ENCODE peak calls at places on chromosomes 1 and 21, in ten cellular contexts. H is sigmoid colon, M is fibroblast of lung, Z is ovary, X is fibroblast of villous mesenchyme, W is upper lobe of right lung, J is astrocyte of the cerebellum, F is left ventricle myocardium inferior, G is BJ, T is heart right ventricle. P is an unnamed sample.

GRCh38 chr1:151825811-151826660 is 5.6 kb downstream of the RORC start:
- DNase-seq in H (no peak), M (no peak), Z (peak), X (no peak), W (no peak), J (no peak), F (no peak), G (no peak), T (no peak), P (no peak)

GRCh38 chr1:157272264-157272663 is 134.1 kb upstream of the ETV3 start:
- DNase-seq in H (no peak), M (no peak), Z (no peak), X (no peak), W (no peak), J (no peak), F (no peak), G (no peak), T (no peak), P (no peak)

GRCh38 chr1:208525417-208525816 is 281.2 kb upstream of the PLXNA2 start:
- DNase-seq in H (no peak), M (no peak), Z (no peak), X (no peak), W (no peak), J (no peak), F (no peak), G (no peak), T (no peak), P (no peak)

GRCh38 chr1:34705077-34705476 is 49.8 kb upstream of the GJB5 start:
- DNase-seq in H (no peak), M (no peak), Z (no peak), X (no peak), W (no peak), J (no peak), F (no peak), G (no peak), T (no peak), P (no peak)

GRCh38 chr1:243475966-243476365 is 220.1 kb downstream of the SDCCAG8 start:
- DNase-seq in H (no peak), M (peak), Z (no peak), X (peak), W (no peak), J (peak), F (no peak), G (no peak), T (no peak), P (no peak)

GRCh38 chr1:85544689-85545203 is 35.8 kb upstream of the CCN1 start:
- DNase-seq in H (no peak), M (peak), Z (no peak), X (peak), W (no peak), J (no peak), F (no peak), G (peak), T (no peak), P (no peak)

GRCh38 chr1:85015826-85016225 is 18.9 kb upstream of the MCOLN2 start:
- DNase-seq in H (no peak), M (no peak), Z (no peak), X (no peak), W (no peak), J (no peak), F (no peak), G (no peak), T (no peak), P (no peak)

GRCh38 chr1:199959033-199959774 is 68.3 kb upstream of the NR5A2 start:
- DNase-seq in H (no peak), M (no peak), Z (no peak), X (peak), W (no peak), J (no peak), F (no peak), G (no peak), T (no peak), P (no peak)

GRCh38 chr1:41766546-41766945 is 152.2 kb downstream of the HIVEP3 start:
- DNase-seq in H (no peak), M (peak), Z (no peak), X (no peak), W (no peak), J (no peak), F (no peak), G (no peak), T (no peak), P (no peak)

GRCh38 chr1:196180847-196181593 is 427.2 kb downstream of the KCNT2 start:
- DNase-seq in H (no peak), M (peak), Z (no peak), X (peak), W (no peak), J (peak), F (no peak), G (peak), T (no peak), P (peak)

GRCh38 chr1:15756143-15757015 is 2.2 kb upstream of the FBLIM1 start:
- DNase-seq in H (no peak), M (no peak), Z (no peak), X (no peak), W (no peak), J (no peak), F (no peak), G (no peak), T (no peak), P (no peak)

GRCh38 chr1:181763736-181764135 is 280.4 kb downstream of the CACNA1E start:
- DNase-seq in H (no peak), M (no peak), Z (no peak), X (no peak), W (no peak), J (no peak), F (no peak), G (no peak), T (no peak), P (no peak)

GRCh38 chr1:172837816-172838680 is 179.1 kb downstream of the FASLG start:
- DNase-seq in H (no peak), M (peak), Z (no peak), X (peak), W (no peak), J (no peak), F (no peak), G (no peak), T (no peak), P (no peak)

GRCh38 chr1:76351655-76352054 is 277.1 kb downstream of the ST6GALNAC3 start:
- DNase-seq in H (no peak), M (no peak), Z (no peak), X (no peak), W (no peak), J (no peak), F (no peak), G (no peak), T (no peak), P (no peak)

GRCh38 chr1:50796277-50796676 is 163.8 kb downstream of the FAF1 start:
- DNase-seq in H (no peak), M (no peak), Z (no peak), X (no peak), W (no peak), J (no peak), F (no peak), G (no peak), T (no peak), P (no peak)

GRCh38 chr1:95067069-95067468 is 5.7 kb downstream of the ALG14 start:
- DNase-seq in H (no peak), M (no peak), Z (no peak), X (no peak), W (no peak), J (no peak), F (no peak), G (no peak), T (no peak), P (no peak)

GRCh38 chr1:64650411-64650810 is 94.5 kb upstream of the RAVER2 start:
- DNase-seq in H (no peak), M (peak), Z (no peak), X (peak), W (no peak), J (no peak), F (no peak), G (no peak), T (no peak), P (no peak)

GRCh38 chr1:26291433-26291832 is 11.5 kb downstream of the SH3BGRL3 start:
- DNase-seq in H (no peak), M (no peak), Z (no peak), X (no peak), W (no peak), J (no peak), F (no peak), G (no peak), T (no peak), P (no peak)

GRCh38 chr1:2539312-2539907 is 9.3 kb upstream of the HES5 start:
- DNase-seq in H (no peak), M (no peak), Z (no peak), X (no peak), W (no peak), J (no peak), F (no peak), G (no peak), T (no peak), P (no peak)

GRCh38 chr1:243930822-243931671 is 81.0 kb upstream of the AKT3 start:
- DNase-seq in H (no peak), M (peak), Z (no peak), X (no peak), W (no peak), J (no peak), F (no peak), G (no peak), T (no peak), P (no peak)

GRCh38 chr21:39340687-39341086 is 8.2 kb downstream of the HMGN1 start:
- DNase-seq in H (no peak), M (no peak), Z (no peak), X (no peak), W (no peak), J (no peak), F (no peak), G (no peak), T (no peak), P (no peak)

GRCh38 chr1:232875536-232875935 is 70.3 kb downstream of the MAP10 start:
- DNase-seq in H (no peak), M (no peak), Z (no peak), X (no peak), W (no peak), J (no peak), F (no peak), G (no peak), T (no peak), P (no peak)

GRCh38 chr1:69648486-69648885 is 80.8 kb downstream of the LRRC7 start:
- DNase-seq in H (no peak), M (no peak), Z (no peak), X (peak), W (no peak), J (peak), F (no peak), G (no peak), T (no peak), P (no peak)

GRCh38 chr1:54857741-54858665 is 29.0 kb downstream of the DHCR24 start:
- DNase-seq in H (peak), M (peak), Z (peak), X (peak), W (peak), J (peak), F (no peak), G (no peak), T (no peak), P (peak)

GRCh38 chr1:10900691-10901090 is 104.2 kb upstream of the CASZ1 start:
- DNase-seq in H (no peak), M (peak), Z (no peak), X (no peak), W (no peak), J (no peak), F (no peak), G (no peak), T (no peak), P (no peak)
- H3K4me3 ChIP-seq in H (no peak), M (no peak), Z (no peak), X (no peak), W (no peak), J (no peak), F (no peak), G (no peak), T (no peak), P (no peak)

GRCh38 chr1:18560692-18561091 is 70.0 kb upstream of the PAX7 start:
- DNase-seq in H (no peak), M (no peak), Z (no peak), X (no peak), W (no peak), J (no peak), F (no peak), G (no peak), T (no peak), P (no peak)
- TF ChIP-seq CTCF in H (no peak), M (no peak), Z (no peak), X (no peak), W (no peak), J (no peak), F (no peak), G (no peak), T (no peak), P (no peak)

DNA sequence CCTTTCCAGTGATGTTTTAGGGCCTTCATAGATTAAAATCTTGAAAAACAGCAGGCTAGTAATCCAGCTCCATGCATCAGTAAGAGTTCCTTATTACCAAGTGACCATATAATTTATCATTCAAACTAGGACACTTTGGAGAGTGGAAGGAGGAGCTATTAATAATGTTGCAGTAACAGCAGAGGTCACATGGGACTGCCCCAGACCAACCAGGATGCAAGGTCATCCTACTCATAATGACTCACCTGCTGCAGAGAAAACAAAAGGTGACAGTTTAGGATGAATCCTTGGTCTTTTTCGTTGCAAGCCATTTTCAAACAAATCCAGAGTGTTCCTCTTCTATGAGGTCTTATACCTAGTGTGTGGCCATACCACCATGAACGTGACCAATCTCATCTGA is 187.4 kb downstream of the NUF2 start:
- DNase-seq in H (no peak), M (no peak), Z (no peak), X (no peak), W (no peak), J (no peak), F (no peak), G (no peak), T (no peak), P (no peak)
- H3K4me3 ChIP-seq in H (no peak), M (no peak), Z (no peak), X (no peak), W (no peak), J (no peak), F (no peak), G (no peak), T (no peak), P (no peak)

DNA sequence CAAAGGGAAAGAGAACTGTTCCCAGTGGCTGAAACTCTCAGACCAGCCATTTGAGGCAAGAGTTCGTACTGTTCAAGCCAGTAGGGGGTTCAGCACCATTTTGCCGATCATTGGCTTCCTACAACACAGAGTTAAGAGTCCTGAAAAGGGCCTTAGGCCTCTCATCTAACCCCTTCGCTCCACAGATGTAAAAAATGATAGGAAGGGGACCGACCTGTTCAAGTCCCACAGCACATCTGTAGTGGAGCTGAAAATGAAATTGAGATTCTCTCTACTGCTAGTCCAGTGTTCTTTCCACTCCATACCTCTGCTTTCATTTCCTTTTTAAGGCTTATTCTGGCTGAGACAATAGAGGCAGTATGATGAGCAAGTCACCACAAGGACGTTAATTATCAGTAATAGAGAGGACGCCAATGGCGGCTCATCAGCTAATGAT is 1.1 kb downstream of the DDR2 start:
- DNase-seq in H (no peak), M (peak), Z (no peak), X (peak), W (no peak), J (no peak), F (no peak), G (no peak), T (no peak), P (no peak)
- TF ChIP-seq CTCF in H (no peak), M (peak), Z (no peak), X (peak), W (no peak), J (peak), F (peak), G (peak), T (no peak), P (peak)

DNA sequence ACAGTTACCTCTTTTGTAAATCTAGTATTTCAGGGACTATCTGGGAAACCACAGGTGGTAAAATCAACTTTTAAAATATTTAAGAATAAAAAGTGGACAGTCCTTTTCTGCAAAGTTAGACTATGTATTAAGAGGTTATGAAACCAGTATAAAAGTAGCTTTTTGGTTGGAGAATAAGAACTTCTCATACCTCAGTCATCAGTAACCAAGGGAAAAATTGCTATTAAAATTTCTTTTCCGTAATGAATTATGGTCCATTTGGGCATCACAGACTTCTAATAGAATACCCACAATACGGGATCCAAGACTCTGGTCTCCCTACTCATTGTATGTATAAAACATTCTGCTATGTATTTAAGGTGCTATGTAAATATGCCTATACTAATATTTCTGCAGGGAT is 51.9 kb downstream of the ABL2 start:
- DNase-seq in H (no peak), M (no peak), Z (no peak), X (no peak), W (no peak), J (no peak), F (no peak), G (no peak), T (no peak), P (no peak)
- H3K4me3 ChIP-seq in H (no peak), M (no peak), Z (no peak), X (no peak), W (no peak), J (no peak), F (no peak), G (no peak), T (no peak), P (no peak)

GRCh38 chr1:30272288-30273020 is 450.9 kb downstream of the MATN1 start:
- DNase-seq in H (no peak), M (no peak), Z (no peak), X (no peak), W (no peak), J (no peak), F (no peak), G (no peak), T (no peak), P (no peak)

GRCh38 chr1:30273021-30273325 is 450.4 kb downstream of the MATN1 start:
- DNase-seq in H (no peak), M (no peak), Z (no peak), X (no peak), W (no peak), J (no peak), F (no peak), G (no peak), T (no peak), P (no peak)

GRCh38 chr1:30273456-30273855 is 449.9 kb downstream of the MATN1 start:
- DNase-seq in H (no peak), M (no peak), Z (no peak), X (no peak), W (no peak), J (no peak), F (no peak), G (no peak), T (no peak), P (no peak)

GRCh38 chr1:30270468-30270867 is 452.9 kb downstream of the MATN1 start:
- DNase-seq in H (no peak), M (no peak), Z (no peak), X (no peak), W (no peak), J (no peak), F (no peak), G (no peak), T (no peak), P (no peak)

GRCh38 chr1:30271401-30272287 is 451.7 kb downstream of the MATN1 start:
- DNase-seq in H (no peak), M (no peak), Z (no peak), X (no peak), W (no peak), J (no peak), F (no peak), G (no peak), T (no peak), P (no peak)
- TF ChIP-seq CTCF in H (no peak), M (no peak), Z (no peak), X (no peak), W (no peak), J (no peak), F (no peak), G (no peak), T (no peak), P (no peak)

GRCh38 chr1:160399544-160400283 is 650 bp upstream of the VANGL2 start:
- DNase-seq in H (no peak), M (no peak), Z (no peak), X (no peak), W (no peak), J (no peak), F (no peak), G (no peak), T (no peak), P (no peak)

GRCh38 chr1:160401972-160402795 is 1.8 kb downstream of the VANGL2 start:
- DNase-seq in H (no peak), M (no peak), Z (no peak), X (no peak), W (no peak), J (no peak), F (no peak), G (no peak), T (no peak), P (no peak)

GRCh38 chr1:160400284-160400645 is at the start of gene VANGL2:
- DNase-seq in H (peak), M (peak), Z (peak), X (peak), W (peak), J (peak), F (peak), G (no peak), T (peak), P (no peak)

GRCh38 chr1:160401487-160401805 is 1.1 kb downstream of the VANGL2 start:
- DNase-seq in H (no peak), M (no peak), Z (no peak), X (no peak), W (no peak), J (no peak), F (no peak), G (no peak), T (no peak), P (no peak)

DNA sequence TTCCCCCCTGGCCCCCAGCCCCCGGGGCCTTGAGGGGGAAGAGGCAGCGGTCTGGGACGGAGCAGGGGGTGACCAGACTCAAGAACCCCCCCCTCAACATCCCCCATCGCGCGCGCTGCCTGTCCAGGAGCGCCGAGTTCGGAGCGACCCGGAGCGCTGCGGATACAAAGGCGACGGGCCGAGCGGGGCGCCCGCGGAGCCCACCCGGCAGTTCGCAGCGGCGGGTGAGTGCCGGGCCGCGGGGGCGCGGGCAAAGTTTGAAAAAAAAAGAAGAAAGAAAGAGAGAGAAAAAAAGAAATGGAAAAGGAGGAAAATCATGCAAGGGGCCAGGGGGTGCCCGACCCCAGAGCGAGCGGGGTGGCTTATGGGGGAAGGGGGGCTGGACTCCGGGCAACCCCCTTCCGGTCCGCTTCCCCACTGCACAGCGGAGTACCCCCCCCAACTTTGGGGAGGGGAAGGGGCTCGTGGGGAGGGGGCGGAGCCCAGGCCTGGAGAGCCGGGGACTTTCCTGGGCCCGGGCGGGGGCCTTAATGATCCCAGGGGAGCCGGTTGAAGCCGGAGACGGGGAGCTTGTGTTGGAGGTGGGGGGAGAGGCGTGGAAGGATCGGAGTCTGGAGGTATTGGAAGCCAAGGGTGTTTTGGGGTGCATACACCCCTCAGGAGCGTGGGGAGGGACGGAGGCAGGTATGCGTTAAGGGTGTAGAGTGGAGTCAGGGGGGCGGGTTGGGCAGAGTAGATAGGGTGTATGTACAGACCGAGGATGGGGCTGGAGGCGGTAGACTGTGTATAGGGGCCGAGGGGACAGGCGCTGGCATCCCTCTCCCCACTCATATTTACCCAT is 502 bp downstream of the VANGL2 start:
- DNase-seq in H (no peak), M (peak), Z (peak), X (no peak), W (no peak), J (no peak), F (no peak), G (no peak), T (peak), P (no peak)
- H3K4me3 ChIP-seq in H (peak), M (no peak), Z (peak), X (peak), W (peak), J (peak), F (peak), G (peak), T (peak), P (no peak)

DNA sequence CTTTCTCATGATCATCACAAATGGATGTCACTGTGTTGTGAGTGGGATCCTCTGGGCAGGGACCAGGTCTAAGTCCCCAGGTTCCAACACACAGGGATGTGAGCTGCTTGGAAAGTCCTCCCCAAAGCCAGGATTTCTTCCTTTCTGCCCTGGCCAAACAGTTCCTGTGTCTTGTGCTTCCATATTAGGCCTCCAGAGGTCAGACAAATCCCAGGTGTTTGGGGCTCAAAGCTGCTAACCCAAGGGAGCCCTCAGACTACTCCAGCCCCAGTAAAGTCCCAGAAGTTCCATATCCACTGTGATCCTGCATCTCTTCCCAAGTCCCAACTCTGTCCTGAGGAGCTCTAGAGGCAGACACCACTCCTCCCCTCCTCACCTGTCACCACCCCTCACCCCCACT is 27.7 kb upstream of the MAGOH start:
- DNase-seq in H (no peak), M (no peak), Z (no peak), X (peak), W (no peak), J (no peak), F (no peak), G (no peak), T (no peak), P (no peak)
- TF ChIP-seq CTCF in H (no peak), M (peak), Z (no peak), X (no peak), W (no peak), J (peak), F (peak), G (peak), T (peak), P (no peak)